ENCODE peak calls at places on chromosomes 7 and 10, in five cellular contexts. E, L, P, I and Z are unnamed samples.

GRCh38 chr7:95052692-95053091 is 145.3 kb downstream of the PPP1R9A start:
- DNase-seq in E (no peak), L (no peak), P (no peak), I (no peak), Z (no peak)

GRCh38 chr10:70575874-70576802 is 26.4 kb downstream of the PRF1 start:
- DNase-seq in E (peak), L (peak), P (peak), I (peak), Z (no peak)

GRCh38 chr10:99672884-99673283 is 13.6 kb downstream of the ENTPD7 start:
- DNase-seq in E (no peak), L (no peak), P (no peak), I (no peak), Z (no peak)

GRCh38 chr7:12965767-12966166 is 278.3 kb downstream of the ARL4A start:
- DNase-seq in E (peak), L (no peak), P (no peak), I (no peak), Z (no peak)

GRCh38 chr7:95691464-95691863 is 80.9 kb upstream of the DYNC1I1 start:
- DNase-seq in E (no peak), L (no peak), P (no peak), I (no peak), Z (no peak)

GRCh38 chr7:114422478-114423217 is 8.0 kb downstream of the FOXP2 start:
- DNase-seq in E (no peak), L (no peak), P (no peak), I (no peak), Z (no peak)

GRCh38 chr7:138974675-138975237 is 6.4 kb downstream of the KIAA1549 start:
- DNase-seq in E (no peak), L (no peak), P (no peak), I (no peak), Z (no peak)

GRCh38 chr7:149422914-149423285 is 38.0 kb downstream of the ZNF777 start:
- DNase-seq in E (no peak), L (peak), P (peak), I (no peak), Z (peak)

GRCh38 chr10:21194510-21194993 is 297.4 kb upstream of the NEBL start:
- DNase-seq in E (no peak), L (no peak), P (no peak), I (no peak), Z (no peak)

GRCh38 chr10:132860527-132860926 is 74.6 kb upstream of the NKX6-2 start:
- DNase-seq in E (no peak), L (no peak), P (no peak), I (no peak), Z (peak)

GRCh38 chr10:119348516-119349240 is 141.3 kb downstream of the GRK5 start:
- DNase-seq in E (no peak), L (no peak), P (no peak), I (no peak), Z (no peak)

GRCh38 chr10:100551231-100551630 is 15.5 kb downstream of the HIF1AN start:
- DNase-seq in E (no peak), L (no peak), P (no peak), I (no peak), Z (no peak)

GRCh38 chr7:95420996-95421846 is 13.6 kb downstream of the PON2 start:
- DNase-seq in E (peak), L (no peak), P (no peak), I (no peak), Z (no peak)

GRCh38 chr10:132546567-132547420 is 9.2 kb downstream of the INPP5A start:
- DNase-seq in E (peak), L (no peak), P (peak), I (no peak), Z (peak)

GRCh38 chr7:27678617-27679260 is 16.1 kb upstream of the HIBADH start:
- DNase-seq in E (no peak), L (no peak), P (no peak), I (no peak), Z (no peak)

GRCh38 chr10:24427678-24428409 is 218.9 kb downstream of the KIAA1217 start:
- DNase-seq in E (no peak), L (no peak), P (no peak), I (no peak), Z (no peak)

GRCh38 chr7:83456413-83456812 is 192.5 kb downstream of the SEMA3E start:
- DNase-seq in E (no peak), L (no peak), P (no peak), I (no peak), Z (no peak)